ENCODE peak calls at places on chromosomes 7 and 10, in five cellular contexts. J, W, U, E and Z are unnamed samples.

GRCh38 chr7:1106063-1106782 is 18.3 kb downstream of the GPER1 start:
- DNase-seq in J (no peak), W (no peak), U (peak; percentile 69), E (no peak), Z (no peak)

GRCh38 chr7:87310790-87311419 is 34.6 kb upstream of the CROT start:
- DNase-seq in J (no peak), W (no peak), U (no peak), E (peak; percentile 41), Z (no peak)

GRCh38 chr10:80659284-80659683 is 121.6 kb downstream of the SH2D4B start:
- DNase-seq in J (no peak), W (no peak), U (no peak), E (no peak), Z (no peak)

GRCh38 chr7:75694636-75695035 is 44.1 kb downstream of the HIP1 start:
- DNase-seq in J (no peak), W (no peak), U (peak; percentile 7), E (no peak), Z (no peak)

GRCh38 chr10:26869528-26869927 is 8.8 kb upstream of the ABI1 start:
- DNase-seq in J (no peak), W (no peak), U (no peak), E (no peak), Z (no peak)

GRCh38 chr7:26705567-26705966 is 158.8 kb downstream of the SKAP2 start:
- DNase-seq in J (no peak), W (no peak), U (no peak), E (peak; percentile 91), Z (peak; percentile 77)

GRCh38 chr7:139753693-139754111 is 24.1 kb downstream of the HIPK2 start:
- DNase-seq in J (no peak), W (no peak), U (no peak), E (no peak), Z (no peak)

GRCh38 chr7:132078891-132079735 is 497.2 kb downstream of the PLXNA4 start:
- DNase-seq in J (no peak), W (no peak), U (no peak), E (no peak), Z (no peak)

GRCh38 chr10:122285506-122286444 is 14.7 kb downstream of the BTBD16 start:
- DNase-seq in J (no peak), W (no peak), U (peak; percentile 67), E (no peak), Z (no peak)